ENCODE peak calls at places on chromosomes 12 and 14, in six cellular contexts. D, X, C, O, Z and Q are unnamed samples.

GRCh38 chr12:110266980-110267620 is 13.9 kb upstream of the ATP2A2 start:
- DNase-seq in D (no peak), X (peak; percentile 84), C (no peak), O (no peak), Z (no peak), Q (no peak)

GRCh38 chr14:69357544-69358200 is 40.4 kb downstream of the ERH start:
- DNase-seq in D (no peak), X (no peak), C (no peak), O (no peak), Z (no peak), Q (no peak)

GRCh38 chr12:92478692-92479091 is 224.1 kb upstream of the PLEKHG7 start:
- DNase-seq in D (no peak), X (peak; percentile 3), C (no peak), O (no peak), Z (no peak), Q (no peak)

GRCh38 chr14:54567634-54568561 is 970 bp downstream of the SAMD4A start:
- DNase-seq in D (peak; percentile 17), X (peak; percentile 48), C (peak; percentile 57), O (peak; percentile 26), Z (peak; percentile 59), Q (peak; percentile 70)

GRCh38 chr12:123867141-123867540 is 105.0 kb downstream of the DNAH10 start:
- DNase-seq in D (no peak), X (no peak), C (no peak), O (no peak), Z (no peak), Q (no peak)

GRCh38 chr12:102958073-102958829 is 777 bp downstream of the ASCL1 start:
- DNase-seq in D (no peak), X (peak; percentile 33), C (no peak), O (no peak), Z (no peak), Q (no peak)

GRCh38 chr14:74912801-74913200 is 10.3 kb downstream of the RPS6KL1 start:
- DNase-seq in D (no peak), X (no peak), C (no peak), O (no peak), Z (no peak), Q (no peak)

GRCh38 chr12:105092336-105092735 is 8.1 kb upstream of the ALDH1L2 start:
- DNase-seq in D (no peak), X (no peak), C (no peak), O (no peak), Z (no peak), Q (no peak)

GRCh38 chr12:85029456-85029855 is 6.6 kb downstream of the TSPAN19 start:
- DNase-seq in D (no peak), X (peak; percentile 36), C (no peak), O (no peak), Z (no peak), Q (no peak)

GRCh38 chr14:30420489-30420888 is 138.5 kb upstream of the G2E3 start:
- DNase-seq in D (no peak), X (no peak), C (no peak), O (no peak), Z (no peak), Q (no peak)

GRCh38 chr14:58238252-58239247 is 6.1 kb upstream of the PSMA3 start:
- DNase-seq in D (no peak), X (no peak), C (no peak), O (no peak), Z (peak; percentile 5), Q (no peak)

GRCh38 chr12:1914116-1914911 is 4.1 kb downstream of the CACNA2D4 start:
- DNase-seq in D (no peak), X (no peak), C (no peak), O (no peak), Z (no peak), Q (no peak)

GRCh38 chr12:87935216-87935615 is 94.0 kb downstream of the C12orf50 start:
- DNase-seq in D (no peak), X (no peak), C (no peak), O (no peak), Z (no peak), Q (no peak)

GRCh38 chr14:35213869-35214387 is 78.3 kb upstream of the PSMA6 start:
- DNase-seq in D (no peak), X (peak; percentile 15), C (no peak), O (no peak), Z (no peak), Q (no peak)

GRCh38 chr12:76583301-76583700 is 23.7 kb upstream of the OSBPL8 start:
- DNase-seq in D (no peak), X (no peak), C (no peak), O (no peak), Z (no peak), Q (no peak)

GRCh38 chr12:120709976-120710804 is at the start of gene UNC119B:
- DNase-seq in D (peak; percentile 47), X (peak; percentile 47), C (peak; percentile 86), O (peak; percentile 62), Z (peak; percentile 57), Q (peak; percentile 32)

GRCh38 chr14:65168840-65169239 is 66.5 kb upstream of the MAX start:
- DNase-seq in D (no peak), X (peak; percentile 42), C (no peak), O (no peak), Z (no peak), Q (no peak)

GRCh38 chr12:113700943-113701342 is 229.3 kb upstream of the LHX5 start:
- DNase-seq in D (no peak), X (peak; percentile 53), C (no peak), O (no peak), Z (no peak), Q (no peak)